ENCODE peak calls at places on chromosomes 4 and X, in seven cellular contexts. One of them, this sample, is unnamed.
A peak's percentile ranks its signal among the peaks of the same experiment; 100 is the strongest.

GRCh38 chr4:157978680-157979361 is 194.0 kb downstream of the GASK1B start:
- DNase-seq in K562: peak; percentile 58
- DNase-seq in transverse colon: peak; percentile 8
- DNase-seq in heart right ventricle: peak; percentile 56
- DNase-seq in AG09319: no peak
- DNase-seq in progenitor cell of endocrine pancreas: peak; percentile 24
- DNase-seq in HFFc6: peak; percentile 48
- DNase-seq in this sample: no peak

GRCh38 chr4:39889226-39889625 is 88.5 kb downstream of the PDS5A start:
- DNase-seq in progenitor cell of endocrine pancreas: no peak
- DNase-seq in transverse colon: no peak
- DNase-seq in K562: no peak
- DNase-seq in AG09319: no peak
- DNase-seq in HFFc6: no peak
- DNase-seq in heart right ventricle: no peak
- DNase-seq in this sample: no peak

GRCh38 chrX:107826286-107827136 is 845 bp downstream of the MID2 start:
- DNase-seq in K562: no peak
- DNase-seq in AG09319: no peak
- DNase-seq in progenitor cell of endocrine pancreas: peak; percentile 26
- DNase-seq in HFFc6: peak; percentile 31
- DNase-seq in transverse colon: peak; percentile 14
- DNase-seq in heart right ventricle: peak; percentile 5
- DNase-seq in this sample: peak; percentile 14

GRCh38 chr4:174215936-174216699 is 67.3 kb downstream of the FBXO8 start:
- DNase-seq in heart right ventricle: no peak
- DNase-seq in transverse colon: no peak
- DNase-seq in AG09319: no peak
- DNase-seq in progenitor cell of endocrine pancreas: no peak
- DNase-seq in HFFc6: no peak
- DNase-seq in K562: no peak
- DNase-seq in this sample: no peak

GRCh38 chrX:41858161-41858775 is 65.1 kb downstream of the CASK start:
- DNase-seq in progenitor cell of endocrine pancreas: no peak
- DNase-seq in HFFc6: no peak
- DNase-seq in K562: no peak
- DNase-seq in transverse colon: no peak
- DNase-seq in AG09319: no peak
- DNase-seq in heart right ventricle: no peak
- DNase-seq in this sample: no peak

GRCh38 chrX:2521092-2521926 is 20.5 kb upstream of the DHRSX start:
- DNase-seq in HFFc6: no peak
- DNase-seq in progenitor cell of endocrine pancreas: no peak
- DNase-seq in AG09319: no peak
- DNase-seq in heart right ventricle: peak; percentile 19
- DNase-seq in K562: no peak
- DNase-seq in transverse colon: peak; percentile 25
- DNase-seq in this sample: no peak

GRCh38 chrX:7116081-7116480 is 31.4 kb upstream of the STS start:
- DNase-seq in progenitor cell of endocrine pancreas: no peak
- DNase-seq in transverse colon: no peak
- DNase-seq in AG09319: no peak
- DNase-seq in heart right ventricle: no peak
- DNase-seq in HFFc6: no peak
- DNase-seq in K562: no peak
- DNase-seq in this sample: no peak

GRCh38 chr4:56870927-56871326 is 36.8 kb upstream of the REST start:
- DNase-seq in K562: no peak
- DNase-seq in AG09319: peak; percentile 85
- DNase-seq in HFFc6: peak; percentile 2
- DNase-seq in transverse colon: no peak
- DNase-seq in heart right ventricle: no peak
- DNase-seq in progenitor cell of endocrine pancreas: no peak
- DNase-seq in this sample: no peak

GRCh38 chrX:23557070-23557469 is 110.2 kb upstream of the PRDX4 start:
- DNase-seq in HFFc6: no peak
- DNase-seq in transverse colon: no peak
- DNase-seq in AG09319: no peak
- DNase-seq in heart right ventricle: no peak
- DNase-seq in K562: no peak
- DNase-seq in progenitor cell of endocrine pancreas: no peak
- DNase-seq in this sample: no peak

GRCh38 chr4:17811078-17811603 is 362 bp downstream of the NCAPG start:
- DNase-seq in AG09319: no peak
- DNase-seq in transverse colon: peak; percentile 18
- DNase-seq in K562: no peak
- DNase-seq in HFFc6: no peak
- DNase-seq in progenitor cell of endocrine pancreas: no peak
- DNase-seq in heart right ventricle: no peak
- DNase-seq in this sample: no peak

GRCh38 chr4:79764118-79764517 is 308.9 kb downstream of the ANTXR2 start:
- DNase-seq in heart right ventricle: no peak
- DNase-seq in AG09319: no peak
- DNase-seq in K562: no peak
- DNase-seq in transverse colon: no peak
- DNase-seq in HFFc6: no peak
- DNase-seq in progenitor cell of endocrine pancreas: no peak
- DNase-seq in this sample: no peak

GRCh38 chr4:114087596-114088230 is 108.3 kb upstream of the ARSJ start:
- DNase-seq in K562: no peak
- DNase-seq in HFFc6: peak; percentile 74
- DNase-seq in transverse colon: no peak
- DNase-seq in AG09319: peak; percentile 22
- DNase-seq in progenitor cell of endocrine pancreas: no peak
- DNase-seq in heart right ventricle: no peak
- DNase-seq in this sample: no peak

GRCh38 chr4:7929530-7929951 is 10.1 kb downstream of the AFAP1 start:
- DNase-seq in HFFc6: no peak
- DNase-seq in transverse colon: peak; percentile 81
- DNase-seq in progenitor cell of endocrine pancreas: no peak
- DNase-seq in K562: no peak
- DNase-seq in AG09319: no peak
- DNase-seq in heart right ventricle: no peak
- DNase-seq in this sample: no peak

GRCh38 chr4:152352645-152353116 is 183.2 kb downstream of the FBXW7 start:
- DNase-seq in HFFc6: peak; percentile 97
- DNase-seq in transverse colon: peak; percentile 19
- DNase-seq in heart right ventricle: peak; percentile 80
- DNase-seq in K562: no peak
- DNase-seq in progenitor cell of endocrine pancreas: no peak
- DNase-seq in AG09319: peak; percentile 77
- DNase-seq in this sample: no peak

GRCh38 chrX:44157858-44158257 is 184.7 kb upstream of the NDP start:
- DNase-seq in heart right ventricle: no peak
- DNase-seq in transverse colon: no peak
- DNase-seq in K562: no peak
- DNase-seq in progenitor cell of endocrine pancreas: no peak
- DNase-seq in AG09319: no peak
- DNase-seq in HFFc6: no peak
- DNase-seq in this sample: no peak

GRCh38 chrX:81957900-81958545 is 756.1 kb downstream of the SH3BGRL start:
- DNase-seq in transverse colon: no peak
- DNase-seq in HFFc6: no peak
- DNase-seq in heart right ventricle: no peak
- DNase-seq in AG09319: no peak
- DNase-seq in progenitor cell of endocrine pancreas: no peak
- DNase-seq in K562: no peak
- DNase-seq in this sample: no peak
- TF ChIP-seq CTCF in transverse colon: no peak
- TF ChIP-seq CTCF in HFFc6: no peak
- TF ChIP-seq CTCF in heart right ventricle: peak; percentile 41
- TF ChIP-seq CTCF in AG09319: peak; percentile 21
- TF ChIP-seq CTCF in progenitor cell of endocrine pancreas: no peak
- TF ChIP-seq CTCF in K562: no peak
- TF ChIP-seq CTCF in this sample: no peak

GRCh38 chr4:113059783-113060182 is 10.3 kb downstream of the ANK2 start:
- DNase-seq in K562: no peak
- DNase-seq in HFFc6: no peak
- DNase-seq in AG09319: no peak
- DNase-seq in heart right ventricle: no peak
- DNase-seq in progenitor cell of endocrine pancreas: no peak
- DNase-seq in transverse colon: no peak
- DNase-seq in this sample: no peak
- TF ChIP-seq CTCF in K562: no peak
- TF ChIP-seq CTCF in HFFc6: no peak
- TF ChIP-seq CTCF in AG09319: no peak
- TF ChIP-seq CTCF in heart right ventricle: no peak
- TF ChIP-seq CTCF in progenitor cell of endocrine pancreas: no peak
- TF ChIP-seq CTCF in transverse colon: no peak
- TF ChIP-seq CTCF in this sample: no peak

DNA sequence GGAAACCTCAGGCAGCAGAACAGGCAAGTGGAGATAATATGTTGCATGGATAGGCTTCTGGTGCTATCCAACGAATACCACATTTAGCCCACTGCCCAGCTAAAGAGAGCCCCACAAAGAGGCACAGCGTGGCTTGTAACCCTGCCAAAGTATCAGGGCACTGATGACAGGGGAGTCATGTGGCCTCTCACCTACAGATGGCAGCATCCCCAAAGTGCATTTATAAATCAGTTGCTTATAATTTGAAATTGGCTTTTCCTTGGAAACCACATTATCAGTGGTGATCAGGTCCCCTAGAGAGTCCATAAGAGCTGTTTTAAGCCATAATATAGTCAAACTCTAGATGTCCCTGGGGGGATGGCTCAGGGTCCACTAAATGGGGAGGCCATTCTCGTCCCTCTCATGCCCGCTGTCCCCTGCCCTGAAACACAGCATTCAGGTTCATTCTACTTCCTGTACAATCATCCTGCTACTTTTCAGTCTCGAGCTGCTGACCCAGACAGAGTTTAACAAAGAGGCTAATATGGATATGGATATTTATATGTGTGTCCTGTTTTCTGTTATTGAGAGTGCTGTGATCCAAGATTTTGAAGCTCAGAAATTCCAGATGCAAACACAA is 28.6 kb downstream of the SRPX start:
- DNase-seq in K562: peak; percentile 9
- DNase-seq in heart right ventricle: no peak
- DNase-seq in progenitor cell of endocrine pancreas: no peak
- DNase-seq in AG09319: no peak
- DNase-seq in transverse colon: peak; percentile 12
- DNase-seq in HFFc6: peak; percentile 2
- DNase-seq in this sample: no peak
- TF ChIP-seq CTCF in K562: peak; percentile 35
- TF ChIP-seq CTCF in heart right ventricle: peak; percentile 51
- TF ChIP-seq CTCF in progenitor cell of endocrine pancreas: peak; percentile 55
- TF ChIP-seq CTCF in AG09319: peak; percentile 42
- TF ChIP-seq CTCF in transverse colon: peak; percentile 24
- TF ChIP-seq CTCF in HFFc6: peak; percentile 76
- TF ChIP-seq CTCF in this sample: no peak

GRCh38 chrX:153049093-153049492 is 7.2 kb upstream of the PNMA3 start:
- DNase-seq in progenitor cell of endocrine pancreas: no peak
- DNase-seq in HFFc6: no peak
- DNase-seq in AG09319: no peak
- DNase-seq in heart right ventricle: no peak
- DNase-seq in K562: no peak
- DNase-seq in transverse colon: no peak
- DNase-seq in this sample: no peak

GRCh38 chrX:153055827-153056748 is at the start of gene PNMA3:
- DNase-seq in HFFc6: no peak
- DNase-seq in K562: peak; percentile 31
- DNase-seq in AG09319: no peak
- DNase-seq in progenitor cell of endocrine pancreas: no peak
- DNase-seq in heart right ventricle: no peak
- DNase-seq in transverse colon: no peak
- DNase-seq in this sample: no peak

GRCh38 chrX:153057281-153057680 is 1.0 kb downstream of the PNMA3 start:
- DNase-seq in heart right ventricle: no peak
- DNase-seq in HFFc6: no peak
- DNase-seq in K562: no peak
- DNase-seq in transverse colon: no peak
- DNase-seq in progenitor cell of endocrine pancreas: no peak
- DNase-seq in AG09319: no peak
- DNase-seq in this sample: no peak

DNA sequence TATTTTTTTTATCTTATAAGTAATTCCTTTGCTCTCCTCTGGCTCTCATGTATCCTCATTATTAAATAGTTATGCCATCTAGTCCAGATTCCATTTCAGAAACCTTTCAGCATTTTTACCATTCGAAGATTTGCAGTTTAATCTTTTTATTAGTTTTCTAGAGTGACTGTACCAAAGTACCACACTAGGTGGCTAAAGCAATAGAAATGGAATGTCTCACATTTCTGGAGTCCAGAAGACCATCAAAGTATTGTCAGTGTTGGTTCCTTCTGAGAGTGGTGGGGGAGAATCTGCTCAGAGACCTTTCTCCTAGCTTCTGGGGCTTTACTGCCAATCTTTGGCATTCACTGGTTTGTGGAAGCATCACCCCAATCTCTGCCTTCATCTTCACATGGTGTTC is 3.7 kb upstream of the PNMA3 start:
- DNase-seq in HFFc6: no peak
- DNase-seq in progenitor cell of endocrine pancreas: no peak
- DNase-seq in transverse colon: no peak
- DNase-seq in K562: no peak
- DNase-seq in heart right ventricle: no peak
- DNase-seq in AG09319: no peak
- DNase-seq in this sample: no peak
- TF ChIP-seq CTCF in HFFc6: peak; percentile 42
- TF ChIP-seq CTCF in progenitor cell of endocrine pancreas: no peak
- TF ChIP-seq CTCF in transverse colon: no peak
- TF ChIP-seq CTCF in K562: no peak
- TF ChIP-seq CTCF in heart right ventricle: no peak
- TF ChIP-seq CTCF in AG09319: no peak
- TF ChIP-seq CTCF in this sample: no peak

GRCh38 chrX:154317391-154318000 is 21.9 kb downstream of the TKTL1 start:
- DNase-seq in AG09319: no peak
- DNase-seq in heart right ventricle: peak; percentile 17
- DNase-seq in HFFc6: no peak
- DNase-seq in K562: peak; percentile 35
- DNase-seq in transverse colon: no peak
- DNase-seq in progenitor cell of endocrine pancreas: no peak
- DNase-seq in this sample: no peak
- TF ChIP-seq CTCF in AG09319: peak; percentile 53
- TF ChIP-seq CTCF in heart right ventricle: peak; percentile 64
- TF ChIP-seq CTCF in HFFc6: peak; percentile 63
- TF ChIP-seq CTCF in K562: peak; percentile 59
- TF ChIP-seq CTCF in transverse colon: peak; percentile 33
- TF ChIP-seq CTCF in progenitor cell of endocrine pancreas: peak; percentile 54
- TF ChIP-seq CTCF in this sample: no peak

GRCh38 chrX:57915680-57916079 is 5.4 kb upstream of the ZXDA start:
- DNase-seq in K562: no peak
- DNase-seq in transverse colon: no peak
- DNase-seq in AG09319: no peak
- DNase-seq in heart right ventricle: no peak
- DNase-seq in HFFc6: no peak
- DNase-seq in progenitor cell of endocrine pancreas: no peak
- DNase-seq in this sample: no peak

DNA sequence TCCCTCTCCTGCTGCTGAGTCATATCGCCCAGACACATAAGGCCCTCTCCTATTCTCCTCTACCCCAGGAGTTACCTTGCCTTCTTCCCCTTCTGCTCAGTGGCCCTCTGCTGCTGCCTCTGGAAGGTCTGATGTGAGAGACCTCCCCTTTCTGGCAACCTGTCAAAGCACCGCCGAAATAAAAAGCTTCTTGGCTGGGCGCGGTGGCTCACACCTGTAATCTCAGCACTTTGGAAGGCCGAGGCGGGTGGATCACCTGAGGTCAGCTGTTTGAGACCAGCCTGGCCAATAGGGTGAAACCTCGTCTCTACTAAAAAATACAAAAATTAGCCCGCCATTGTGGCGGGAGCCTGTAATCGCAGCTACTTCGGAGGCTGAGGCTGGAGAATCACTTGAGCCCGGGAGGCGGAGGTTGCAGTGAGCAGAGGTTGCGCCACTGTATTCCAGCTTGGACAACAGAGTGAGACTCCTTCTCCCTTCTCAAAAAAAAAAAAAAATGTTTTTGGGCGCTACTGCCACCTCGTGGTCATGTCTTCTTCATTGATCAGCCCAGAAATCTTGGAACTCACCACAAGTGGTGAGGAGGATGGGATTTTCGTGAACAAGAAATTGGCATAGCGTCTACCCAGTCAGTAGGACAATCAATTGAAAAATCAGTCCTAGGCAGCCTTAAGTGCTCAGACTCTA is 8.6 kb upstream of the ZXDA start:
- DNase-seq in progenitor cell of endocrine pancreas: no peak
- DNase-seq in transverse colon: peak; percentile 27
- DNase-seq in heart right ventricle: peak; percentile 23
- DNase-seq in K562: no peak
- DNase-seq in AG09319: no peak
- DNase-seq in HFFc6: no peak
- DNase-seq in this sample: no peak
- TF ChIP-seq CTCF in progenitor cell of endocrine pancreas: peak; percentile 37
- TF ChIP-seq CTCF in transverse colon: peak; percentile 46
- TF ChIP-seq CTCF in heart right ventricle: peak; percentile 67
- TF ChIP-seq CTCF in K562: peak; percentile 25
- TF ChIP-seq CTCF in AG09319: peak; percentile 47
- TF ChIP-seq CTCF in HFFc6: peak; percentile 76
- TF ChIP-seq CTCF in this sample: peak; percentile 19

This sample was measured in natural killer cell.